ENCODE peak calls at places on chromosomes 1 and 21, in eight cellular contexts. One of them, this sample, is unnamed.

GRCh38 chr21:34770581-34770980 is 101.8 kb downstream of the CLIC6 start:
- DNase-seq in transverse colon: no peak
- DNase-seq in fibroblast of villous mesenchyme: peak
- DNase-seq in AG04449: no peak
- DNase-seq in psoas muscle: no peak
- DNase-seq in breast epithelium: no peak
- DNase-seq in AG10803: peak
- DNase-seq in NB4: no peak
- DNase-seq in this sample: no peak

GRCh38 chr1:31717341-31717740 is 13.5 kb upstream of the COL16A1 start:
- DNase-seq in AG04449: no peak
- DNase-seq in breast epithelium: no peak
- DNase-seq in transverse colon: no peak
- DNase-seq in NB4: no peak
- DNase-seq in fibroblast of villous mesenchyme: no peak
- DNase-seq in psoas muscle: no peak
- DNase-seq in AG10803: no peak
- DNase-seq in this sample: peak

GRCh38 chr1:89605692-89606091 is 27.2 kb upstream of the LRRC8C start:
- DNase-seq in psoas muscle: no peak
- DNase-seq in breast epithelium: no peak
- DNase-seq in fibroblast of villous mesenchyme: peak
- DNase-seq in AG04449: no peak
- DNase-seq in AG10803: peak
- DNase-seq in transverse colon: no peak
- DNase-seq in NB4: no peak
- DNase-seq in this sample: peak

GRCh38 chr1:9014475-9015375 is 11.5 kb downstream of the SLC2A7 start:
- DNase-seq in psoas muscle: no peak
- DNase-seq in transverse colon: no peak
- DNase-seq in AG04449: no peak
- DNase-seq in AG10803: no peak
- DNase-seq in breast epithelium: no peak
- DNase-seq in fibroblast of villous mesenchyme: no peak
- DNase-seq in NB4: no peak
- DNase-seq in this sample: no peak

GRCh38 chr1:233665575-233666270 is 51.8 kb downstream of the KCNK1 start:
- DNase-seq in AG04449: no peak
- DNase-seq in fibroblast of villous mesenchyme: no peak
- DNase-seq in breast epithelium: no peak
- DNase-seq in transverse colon: no peak
- DNase-seq in NB4: no peak
- DNase-seq in AG10803: no peak
- DNase-seq in psoas muscle: no peak
- DNase-seq in this sample: no peak

GRCh38 chr1:50332941-50333594 is 90.2 kb downstream of the DMRTA2 start:
- DNase-seq in fibroblast of villous mesenchyme: peak
- DNase-seq in transverse colon: peak
- DNase-seq in NB4: peak
- DNase-seq in AG04449: no peak
- DNase-seq in AG10803: peak
- DNase-seq in psoas muscle: peak
- DNase-seq in breast epithelium: no peak
- DNase-seq in this sample: peak

GRCh38 chr1:206143537-206144155 is 26.5 kb upstream of the AVPR1B start:
- DNase-seq in fibroblast of villous mesenchyme: no peak
- DNase-seq in AG04449: no peak
- DNase-seq in psoas muscle: no peak
- DNase-seq in breast epithelium: no peak
- DNase-seq in NB4: no peak
- DNase-seq in transverse colon: no peak
- DNase-seq in AG10803: no peak
- DNase-seq in this sample: no peak

GRCh38 chr1:110286564-110286963 is 52.6 kb upstream of the RBM15 start:
- DNase-seq in fibroblast of villous mesenchyme: no peak
- DNase-seq in AG04449: no peak
- DNase-seq in psoas muscle: no peak
- DNase-seq in NB4: no peak
- DNase-seq in breast epithelium: no peak
- DNase-seq in transverse colon: no peak
- DNase-seq in AG10803: no peak
- DNase-seq in this sample: no peak

GRCh38 chr1:204151562-204152309 is at the start of gene ETNK2:
- DNase-seq in AG04449: no peak
- DNase-seq in psoas muscle: peak
- DNase-seq in breast epithelium: peak
- DNase-seq in AG10803: peak
- DNase-seq in NB4: peak
- DNase-seq in transverse colon: peak
- DNase-seq in fibroblast of villous mesenchyme: peak
- DNase-seq in this sample: peak

GRCh38 chr1:57796609-57797008 is 372.7 kb upstream of the DAB1 start:
- DNase-seq in psoas muscle: no peak
- DNase-seq in breast epithelium: no peak
- DNase-seq in NB4: peak
- DNase-seq in AG10803: no peak
- DNase-seq in AG04449: no peak
- DNase-seq in fibroblast of villous mesenchyme: no peak
- DNase-seq in transverse colon: no peak
- DNase-seq in this sample: peak

GRCh38 chr1:50080904-50081586 is 27.7 kb upstream of the ELAVL4 start:
- DNase-seq in breast epithelium: no peak
- DNase-seq in psoas muscle: no peak
- DNase-seq in fibroblast of villous mesenchyme: no peak
- DNase-seq in NB4: peak
- DNase-seq in AG10803: no peak
- DNase-seq in AG04449: no peak
- DNase-seq in transverse colon: no peak
- DNase-seq in this sample: no peak

GRCh38 chr1:21914468-21914867 is 22.6 kb downstream of the HSPG2 start:
- DNase-seq in NB4: no peak
- DNase-seq in AG04449: no peak
- DNase-seq in psoas muscle: no peak
- DNase-seq in AG10803: no peak
- DNase-seq in fibroblast of villous mesenchyme: no peak
- DNase-seq in breast epithelium: no peak
- DNase-seq in transverse colon: no peak
- DNase-seq in this sample: no peak

GRCh38 chr1:60510162-60510561 is 436.6 kb upstream of the C1orf87 start:
- DNase-seq in AG10803: no peak
- DNase-seq in transverse colon: no peak
- DNase-seq in psoas muscle: no peak
- DNase-seq in AG04449: no peak
- DNase-seq in NB4: no peak
- DNase-seq in fibroblast of villous mesenchyme: no peak
- DNase-seq in breast epithelium: no peak
- DNase-seq in this sample: peak

GRCh38 chr1:50023292-50024159 is at the start of gene AGBL4:
- DNase-seq in NB4: no peak
- DNase-seq in fibroblast of villous mesenchyme: no peak
- DNase-seq in AG04449: no peak
- DNase-seq in psoas muscle: peak
- DNase-seq in AG10803: peak
- DNase-seq in transverse colon: peak
- DNase-seq in breast epithelium: peak
- DNase-seq in this sample: peak

GRCh38 chr21:41763398-41763931 is 3.4 kb downstream of the RIPK4 start:
- DNase-seq in transverse colon: no peak
- DNase-seq in AG10803: no peak
- DNase-seq in breast epithelium: peak
- DNase-seq in AG04449: no peak
- DNase-seq in NB4: no peak
- DNase-seq in fibroblast of villous mesenchyme: no peak
- DNase-seq in psoas muscle: no peak
- DNase-seq in this sample: no peak

GRCh38 chr1:28516518-28516956 is 10.7 kb downstream of the RCC1 start:
- DNase-seq in psoas muscle: no peak
- DNase-seq in fibroblast of villous mesenchyme: no peak
- DNase-seq in NB4: peak
- DNase-seq in transverse colon: no peak
- DNase-seq in breast epithelium: no peak
- DNase-seq in AG04449: no peak
- DNase-seq in AG10803: no peak
- DNase-seq in this sample: no peak

GRCh38 chr1:112673589-112674439 is 645 bp upstream of the MOV10 start:
- DNase-seq in NB4: peak
- DNase-seq in fibroblast of villous mesenchyme: peak
- DNase-seq in AG04449: no peak
- DNase-seq in breast epithelium: peak
- DNase-seq in transverse colon: no peak
- DNase-seq in AG10803: peak
- DNase-seq in psoas muscle: no peak
- DNase-seq in this sample: peak

GRCh38 chr1:167169642-167170041 is 51.0 kb upstream of the POU2F1 start:
- DNase-seq in AG04449: no peak
- DNase-seq in NB4: no peak
- DNase-seq in psoas muscle: no peak
- DNase-seq in AG10803: no peak
- DNase-seq in transverse colon: no peak
- DNase-seq in fibroblast of villous mesenchyme: no peak
- DNase-seq in breast epithelium: no peak
- DNase-seq in this sample: no peak

GRCh38 chr21:18840239-18840638 is 436.7 kb upstream of the TMPRSS15 start:
- DNase-seq in fibroblast of villous mesenchyme: peak
- DNase-seq in AG04449: no peak
- DNase-seq in NB4: peak
- DNase-seq in breast epithelium: no peak
- DNase-seq in psoas muscle: no peak
- DNase-seq in AG10803: no peak
- DNase-seq in transverse colon: no peak
- DNase-seq in this sample: peak

GRCh38 chr1:156504062-156504813 is 3.7 kb upstream of the MEF2D start:
- DNase-seq in fibroblast of villous mesenchyme: no peak
- DNase-seq in psoas muscle: no peak
- DNase-seq in AG04449: no peak
- DNase-seq in AG10803: no peak
- DNase-seq in NB4: peak
- DNase-seq in breast epithelium: no peak
- DNase-seq in transverse colon: peak
- DNase-seq in this sample: peak

GRCh38 chr1:156502749-156503671 is 2.4 kb upstream of the MEF2D start:
- DNase-seq in psoas muscle: peak
- DNase-seq in breast epithelium: peak
- DNase-seq in fibroblast of villous mesenchyme: peak
- DNase-seq in NB4: peak
- DNase-seq in AG10803: peak
- DNase-seq in AG04449: peak
- DNase-seq in transverse colon: peak
- DNase-seq in this sample: peak

GRCh38 chr1:156502396-156502748 is 1.8 kb upstream of the MEF2D start:
- DNase-seq in AG10803: no peak
- DNase-seq in AG04449: no peak
- DNase-seq in psoas muscle: no peak
- DNase-seq in NB4: no peak
- DNase-seq in fibroblast of villous mesenchyme: no peak
- DNase-seq in breast epithelium: no peak
- DNase-seq in transverse colon: no peak
- DNase-seq in this sample: peak

GRCh38 chr1:156504821-156505678 is 4.5 kb upstream of the MEF2D start:
- DNase-seq in fibroblast of villous mesenchyme: peak
- DNase-seq in NB4: peak
- DNase-seq in psoas muscle: peak
- DNase-seq in AG10803: peak
- DNase-seq in AG04449: peak
- DNase-seq in transverse colon: peak
- DNase-seq in breast epithelium: peak
- DNase-seq in this sample: peak

DNA sequence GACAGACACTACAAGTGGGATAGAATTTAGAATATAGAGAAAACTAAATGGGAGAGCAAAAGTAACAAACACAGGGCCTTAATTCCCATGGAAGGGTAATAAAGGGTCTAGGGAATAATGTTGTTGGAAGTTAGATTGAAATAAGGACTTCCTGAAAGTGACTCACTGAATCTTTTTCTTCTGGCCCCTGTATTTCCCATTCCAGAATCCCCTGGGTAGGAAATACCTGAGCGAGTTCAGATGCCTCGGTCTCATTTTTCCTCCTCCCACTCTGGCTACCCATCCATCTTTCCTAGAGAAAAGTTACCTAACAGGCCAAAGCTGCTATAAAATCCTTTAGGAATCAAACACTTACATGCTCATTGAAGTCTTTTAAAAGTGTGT is 3.1 kb upstream of the MEF2D start:
- DNase-seq in fibroblast of villous mesenchyme: no peak
- DNase-seq in breast epithelium: no peak
- DNase-seq in AG10803: no peak
- DNase-seq in psoas muscle: no peak
- DNase-seq in AG04449: no peak
- DNase-seq in transverse colon: no peak
- DNase-seq in NB4: no peak
- DNase-seq in this sample: peak
- H3K4me3 ChIP-seq in fibroblast of villous mesenchyme: no peak
- H3K4me3 ChIP-seq in breast epithelium: no peak
- H3K4me3 ChIP-seq in AG10803: peak
- H3K4me3 ChIP-seq in psoas muscle: peak
- H3K4me3 ChIP-seq in AG04449: no peak
- H3K4me3 ChIP-seq in transverse colon: no peak
- H3K4me3 ChIP-seq in NB4: no peak
- H3K4me3 ChIP-seq in this sample: no peak

GRCh38 chr1:38831753-38832734 is 27.5 kb downstream of the RRAGC start:
- DNase-seq in breast epithelium: no peak
- DNase-seq in psoas muscle: no peak
- DNase-seq in fibroblast of villous mesenchyme: no peak
- DNase-seq in transverse colon: no peak
- DNase-seq in AG10803: peak
- DNase-seq in NB4: no peak
- DNase-seq in AG04449: no peak
- DNase-seq in this sample: no peak
- TF ChIP-seq CTCF in breast epithelium: no peak
- TF ChIP-seq CTCF in psoas muscle: no peak
- TF ChIP-seq CTCF in fibroblast of villous mesenchyme: no peak
- TF ChIP-seq CTCF in transverse colon: no peak
- TF ChIP-seq CTCF in AG10803: no peak
- TF ChIP-seq CTCF in NB4: no peak
- TF ChIP-seq CTCF in AG04449: no peak
- TF ChIP-seq CTCF in this sample: no peak

GRCh38 chr1:40383095-40383487 is 9.6 kb downstream of the SMAP2 start:
- DNase-seq in NB4: no peak
- DNase-seq in breast epithelium: no peak
- DNase-seq in AG10803: no peak
- DNase-seq in AG04449: no peak
- DNase-seq in psoas muscle: no peak
- DNase-seq in fibroblast of villous mesenchyme: peak
- DNase-seq in transverse colon: no peak
- DNase-seq in this sample: no peak
- H3K4me3 ChIP-seq in NB4: no peak
- H3K4me3 ChIP-seq in breast epithelium: no peak
- H3K4me3 ChIP-seq in AG10803: no peak
- H3K4me3 ChIP-seq in AG04449: no peak
- H3K4me3 ChIP-seq in psoas muscle: no peak
- H3K4me3 ChIP-seq in fibroblast of villous mesenchyme: no peak
- H3K4me3 ChIP-seq in transverse colon: peak
- H3K4me3 ChIP-seq in this sample: no peak

DNA sequence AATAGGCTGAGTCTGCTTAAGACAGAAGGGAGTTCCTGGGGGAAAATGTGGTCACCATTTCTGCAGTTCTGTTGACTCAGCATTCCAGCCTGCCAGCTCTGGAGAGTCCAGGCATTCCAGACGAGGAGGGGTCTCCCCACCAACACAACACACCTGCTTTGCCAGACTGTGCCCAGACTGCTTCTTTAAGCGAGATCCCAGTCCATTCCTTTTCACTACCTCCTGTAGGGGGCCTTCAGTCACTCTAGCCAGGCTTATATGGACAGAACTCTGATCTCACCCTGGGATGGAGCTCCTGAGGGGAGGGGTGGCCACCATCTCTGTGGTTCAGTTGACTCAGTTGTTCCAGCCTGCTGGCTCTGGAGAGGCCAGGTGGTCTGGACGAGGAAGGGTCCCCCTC is 48.5 kb downstream of the UBE2U start:
- DNase-seq in AG10803: no peak
- DNase-seq in AG04449: no peak
- DNase-seq in psoas muscle: no peak
- DNase-seq in fibroblast of villous mesenchyme: no peak
- DNase-seq in transverse colon: no peak
- DNase-seq in NB4: no peak
- DNase-seq in breast epithelium: no peak
- DNase-seq in this sample: no peak
- TF ChIP-seq CTCF in AG10803: no peak
- TF ChIP-seq CTCF in AG04449: no peak
- TF ChIP-seq CTCF in psoas muscle: no peak
- TF ChIP-seq CTCF in fibroblast of villous mesenchyme: peak
- TF ChIP-seq CTCF in transverse colon: no peak
- TF ChIP-seq CTCF in NB4: no peak
- TF ChIP-seq CTCF in breast epithelium: no peak
- TF ChIP-seq CTCF in this sample: peak